ENCODE peak calls at places on chromosomes 13 and 19, in four cellular contexts. N, S, Q and K are unnamed samples.

GRCh38 chr19:51919606-51920005 is 7.7 kb upstream of the ZNF613 start:
- DNase-seq in N (no peak), S (no peak), Q (no peak), K (no peak)

GRCh38 chr19:36113895-36114762 is 546 bp downstream of the POLR2I start:
- DNase-seq in N (no peak), S (peak), Q (no peak), K (peak)

GRCh38 chr19:42111384-42111783 is 20.9 kb downstream of the POU2F2 start:
- DNase-seq in N (no peak), S (peak), Q (no peak), K (peak)

GRCh38 chr13:64078025-64078424 is 2662.4 kb upstream of the PCDH20 start:
- DNase-seq in N (no peak), S (no peak), Q (no peak), K (no peak)

GRCh38 chr13:34654682-34655081 is 287.4 kb upstream of the NBEA start:
- DNase-seq in N (no peak), S (no peak), Q (no peak), K (peak)

GRCh38 chr13:22198656-22199217 is 527.9 kb downstream of the FGF9 start:
- DNase-seq in N (peak), S (no peak), Q (no peak), K (no peak)

GRCh38 chr19:4206818-4207484 is 22.4 kb upstream of the EBI3 start:
- DNase-seq in N (no peak), S (peak), Q (no peak), K (no peak)

GRCh38 chr19:5115771-5116202 is 146.9 kb downstream of the KDM4B start:
- DNase-seq in N (no peak), S (no peak), Q (no peak), K (peak)

GRCh38 chr19:16825312-16826168 is 3.7 kb upstream of the SIN3B start:
- DNase-seq in N (no peak), S (peak), Q (no peak), K (peak)

GRCh38 chr19:10760268-10760944 is 42.5 kb downstream of the DNM2 start:
- DNase-seq in N (no peak), S (peak), Q (no peak), K (peak)
- H3K4me3 ChIP-seq in N (no peak), S (no peak), Q (no peak), K (no peak)

GRCh38 chr19:31389874-31390273 is 40.6 kb upstream of the TSHZ3 start:
- DNase-seq in N (no peak), S (no peak), Q (no peak), K (no peak)

GRCh38 chr19:31391518-31391917 is 42.3 kb upstream of the TSHZ3 start:
- DNase-seq in N (no peak), S (no peak), Q (no peak), K (no peak)

GRCh38 chr19:31397308-31397707 is 48.1 kb upstream of the TSHZ3 start:
- DNase-seq in N (no peak), S (no peak), Q (no peak), K (no peak)

GRCh38 chr19:31390721-31391120 is 41.5 kb upstream of the TSHZ3 start:
- DNase-seq in N (no peak), S (no peak), Q (no peak), K (no peak)

GRCh38 chr19:31392514-31392913 is 43.3 kb upstream of the TSHZ3 start:
- DNase-seq in N (no peak), S (peak), Q (no peak), K (no peak)
- H3K4me3 ChIP-seq in N (no peak), S (no peak), Q (no peak), K (no peak)

GRCh38 chr13:99969934-99970760 is 1.4 kb downstream of the ZIC5 start:
- DNase-seq in N (no peak), S (no peak), Q (peak), K (no peak)
- H3K4me3 ChIP-seq in N (no peak), S (no peak), Q (no peak), K (peak)

GRCh38 chr19:18660939-18661338 is 22.5 kb upstream of the CRTC1 start:
- DNase-seq in N (no peak), S (no peak), Q (no peak), K (no peak)
- H3K4me3 ChIP-seq in N (no peak), S (no peak), Q (no peak), K (peak)

GRCh38 chr13:24745516-24745860 is 18.5 kb upstream of the RNF17 start:
- DNase-seq in N (no peak), S (no peak), Q (no peak), K (no peak)
- H3K4me3 ChIP-seq in N (no peak), S (no peak), Q (no peak), K (no peak)

GRCh38 chr19:14004619-14005380 is 1.3 kb downstream of the RFX1 start:
- DNase-seq in N (no peak), S (peak), Q (peak), K (no peak)
- H3K4me3 ChIP-seq in N (no peak), S (peak), Q (peak), K (peak)

GRCh38 chr19:13012690-13013608 is 17.7 kb downstream of the NFIX start:
- DNase-seq in N (no peak), S (peak), Q (no peak), K (peak)
- H3K4me3 ChIP-seq in N (peak), S (peak), Q (no peak), K (peak)

GRCh38 chr13:112097770-112098169 is 30.8 kb downstream of the SOX1 start:
- DNase-seq in N (no peak), S (no peak), Q (no peak), K (no peak)

GRCh38 chr13:112098699-112099098 is 31.8 kb downstream of the SOX1 start:
- DNase-seq in N (no peak), S (no peak), Q (no peak), K (no peak)

GRCh38 chr13:112092453-112092852 is 25.5 kb downstream of the SOX1 start:
- DNase-seq in N (no peak), S (no peak), Q (no peak), K (no peak)

GRCh38 chr13:112096959-112097358 is 30.0 kb downstream of the SOX1 start:
- DNase-seq in N (no peak), S (no peak), Q (no peak), K (no peak)

DNA sequence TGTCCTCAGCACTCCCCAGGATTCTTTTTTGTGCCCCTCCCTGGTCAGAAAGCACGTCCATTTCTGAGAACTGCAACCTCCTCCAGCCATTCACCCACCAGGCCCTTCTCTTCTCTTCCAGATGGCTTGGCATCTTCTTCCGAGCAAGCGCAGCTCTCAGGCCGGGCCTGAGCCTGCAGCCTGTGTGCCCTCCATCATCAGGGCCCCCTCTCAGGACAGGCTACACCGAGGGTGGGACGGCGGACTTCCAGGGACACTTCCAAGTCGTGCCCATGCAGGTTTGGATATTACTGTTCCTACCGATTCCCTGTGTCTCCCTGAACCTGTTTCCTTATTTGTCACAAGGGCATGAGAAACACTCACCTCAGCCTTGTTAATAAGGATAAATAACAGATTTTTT is 28.4 kb downstream of the SOX1 start:
- DNase-seq in N (no peak), S (no peak), Q (no peak), K (no peak)
- H3K4me3 ChIP-seq in N (no peak), S (no peak), Q (no peak), K (no peak)

DNA sequence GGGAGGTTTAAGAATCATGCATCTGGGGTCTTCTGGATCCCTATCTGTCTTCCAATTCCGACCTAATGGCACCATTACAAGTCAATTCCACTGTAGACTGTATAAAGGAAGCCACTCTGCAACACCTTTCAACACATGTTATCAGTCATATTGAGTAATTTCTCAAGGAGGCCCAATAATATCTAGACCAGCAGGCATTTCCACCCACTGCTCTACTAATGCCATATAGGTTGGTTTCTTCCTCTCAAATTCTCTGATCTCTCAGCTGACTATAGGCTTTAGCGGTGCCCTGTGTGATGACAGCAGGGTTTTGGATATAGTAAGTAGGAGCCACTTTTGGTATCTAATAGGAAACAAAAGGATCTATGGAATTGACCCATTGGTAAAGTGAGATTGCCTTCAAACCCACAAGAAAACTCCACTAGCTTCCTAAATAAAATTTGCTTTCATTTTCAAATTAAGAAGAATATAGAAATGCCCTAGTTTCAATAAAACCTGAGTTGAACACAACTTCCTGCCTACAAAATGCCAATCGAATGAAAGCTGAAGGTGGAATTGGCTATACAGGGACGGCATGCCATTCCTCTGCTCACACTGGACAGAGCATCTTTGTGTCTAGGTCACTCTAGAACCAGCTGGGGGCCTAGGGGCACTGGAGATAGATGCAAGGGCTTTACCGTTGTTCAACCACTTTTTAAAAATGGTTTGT is 12.3 kb upstream of the ITM2B start:
- DNase-seq in N (no peak), S (no peak), Q (no peak), K (no peak)
- H3K4me3 ChIP-seq in N (no peak), S (no peak), Q (no peak), K (no peak)